ENCODE peak calls at places on chromosomes 13 and 19, in six cellular contexts. B, W, K, Z, E and A are unnamed samples. For H3K27me3 and H3K9me3, the result is how much of the 10 kb centered on the place peaks cover.

GRCh38 chr13:27704681-27705080 is 83.0 kb downstream of the POLR1D start:
- DNase-seq in B (no peak), W (no peak), K (no peak), Z (no peak), E (no peak), A (no peak)

GRCh38 chr19:7657047-7657779 is 11.6 kb upstream of the RETN start:
- DNase-seq in B (no peak), W (no peak), K (no peak), Z (no peak), E (no peak), A (no peak)

GRCh38 chr19:55442372-55443044 is 592 bp downstream of the SHISA7 start:
- DNase-seq in B (no peak), W (no peak), K (no peak), Z (no peak), E (no peak), A (no peak)

GRCh38 chr13:43036386-43037220 is 13.2 kb downstream of the DNAJC15 start:
- DNase-seq in B (no peak), W (no peak), K (no peak), Z (no peak), E (no peak), A (peak)

GRCh38 chr19:48715276-48715675 is 4.2 kb downstream of the MAMSTR start:
- DNase-seq in B (no peak), W (no peak), K (no peak), Z (no peak), E (no peak), A (no peak)

GRCh38 chr13:99870541-99870940 is 101.0 kb downstream of the ZIC5 start:
- DNase-seq in B (no peak), W (no peak), K (no peak), Z (no peak), E (no peak), A (no peak)

GRCh38 chr13:27012482-27013197 is 159.0 kb downstream of the USP12 start:
- DNase-seq in B (no peak), W (no peak), K (no peak), Z (no peak), E (no peak), A (peak)

GRCh38 chr13:112434937-112435523 is 58.9 kb downstream of the SPACA7 start:
- DNase-seq in B (no peak), W (no peak), K (no peak), Z (no peak), E (no peak), A (no peak)

GRCh38 chr19:39110263-39110967 is 15.2 kb upstream of the PAK4 start:
- DNase-seq in B (peak), W (peak), K (peak), Z (peak), E (peak), A (peak)

GRCh38 chr19:19077103-19077502 is 13.3 kb downstream of the SLC25A42 start:
- DNase-seq in B (no peak), W (no peak), K (no peak), Z (no peak), E (no peak), A (no peak)

GRCh38 chr19:4581381-4582111 is 22.1 kb upstream of the SEMA6B start:
- DNase-seq in B (no peak), W (no peak), K (no peak), Z (peak), E (no peak), A (no peak)

GRCh38 chr13:52026246-52026626 is 1.7 kb downstream of the UTP14C start:
- DNase-seq in B (no peak), W (no peak), K (no peak), Z (no peak), E (peak), A (no peak)

GRCh38 chr19:35254341-35255297 is 5.8 kb downstream of the LSR start:
- DNase-seq in B (no peak), W (no peak), K (no peak), Z (no peak), E (no peak), A (no peak)

GRCh38 chr13:71880753-71881541 is 13.9 kb upstream of the DACH1 start:
- DNase-seq in B (no peak), W (no peak), K (no peak), Z (no peak), E (no peak), A (no peak)

GRCh38 chr19:45177817-45178261 is at the start of gene TRAPPC6A:
- DNase-seq in B (no peak), W (no peak), K (no peak), Z (no peak), E (no peak), A (peak)

GRCh38 chr19:30388327-30388726 is 16.1 kb downstream of the ZNF536 start:
- DNase-seq in B (no peak), W (no peak), K (no peak), Z (no peak), E (no peak), A (no peak)

GRCh38 chr19:29785955-29786589 is 25.7 kb upstream of the CCNE1 start:
- DNase-seq in B (no peak), W (no peak), K (no peak), Z (no peak), E (no peak), A (no peak)

DNA sequence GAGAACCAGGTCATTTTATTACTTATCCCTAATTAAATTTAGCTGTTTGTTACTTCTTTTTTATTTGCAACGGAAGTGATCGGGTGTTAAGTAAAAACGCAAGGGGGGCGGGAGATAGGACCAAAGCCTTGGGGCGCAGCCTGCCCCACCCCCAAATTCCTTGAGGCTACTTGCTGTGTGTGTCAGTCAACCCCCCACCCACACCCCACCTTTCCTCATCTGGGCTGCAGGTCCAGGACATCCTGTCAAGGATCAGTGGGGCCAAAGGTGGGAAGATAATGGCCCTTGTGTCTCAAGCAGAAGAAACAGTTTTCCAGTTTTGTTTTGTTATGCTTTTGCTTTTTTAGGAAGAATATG is 1.2 kb upstream of the FOXO1 start:
- DNase-seq in B (no peak), W (no peak), K (peak), Z (no peak), E (no peak), A (no peak)
- H3K27me3 ChIP-seq in B (under half), W (under half), K (under half), Z (under half), E (under half), A (under half)

GRCh38 chr13:18714889-18715288 is 466.7 kb downstream of the TUBA3C start:
- DNase-seq in B (no peak), W (no peak), K (no peak), Z (no peak), E (no peak), A (no peak)
- H3K9me3 ChIP-seq in B (under half), W (under half), K (under half), Z (under half), E (half or more), A (under half)

GRCh38 chr13:101626925-101627555 is 174.6 kb downstream of the ITGBL1 start:
- DNase-seq in B (no peak), W (no peak), K (no peak), Z (no peak), E (no peak), A (peak)
- H3K4me3 ChIP-seq in B (peak), W (peak), K (peak), Z (no peak), E (peak), A (peak)

GRCh38 chr19:15815306-15815705 is at the start of gene OR10H1:
- DNase-seq in B (no peak), W (no peak), K (no peak), Z (no peak), E (no peak), A (no peak)
- H3K27me3 ChIP-seq in B (under half), W (under half), K (under half), Z (under half), E (under half), A (half or more)

GRCh38 chr13:74003374-74003773 is 130.8 kb downstream of the KLF12 start:
- DNase-seq in B (no peak), W (no peak), K (no peak), Z (no peak), E (no peak), A (no peak)
- H3K9me3 ChIP-seq in B (under half), W (under half), K (under half), Z (under half), E (under half), A (under half)

DNA sequence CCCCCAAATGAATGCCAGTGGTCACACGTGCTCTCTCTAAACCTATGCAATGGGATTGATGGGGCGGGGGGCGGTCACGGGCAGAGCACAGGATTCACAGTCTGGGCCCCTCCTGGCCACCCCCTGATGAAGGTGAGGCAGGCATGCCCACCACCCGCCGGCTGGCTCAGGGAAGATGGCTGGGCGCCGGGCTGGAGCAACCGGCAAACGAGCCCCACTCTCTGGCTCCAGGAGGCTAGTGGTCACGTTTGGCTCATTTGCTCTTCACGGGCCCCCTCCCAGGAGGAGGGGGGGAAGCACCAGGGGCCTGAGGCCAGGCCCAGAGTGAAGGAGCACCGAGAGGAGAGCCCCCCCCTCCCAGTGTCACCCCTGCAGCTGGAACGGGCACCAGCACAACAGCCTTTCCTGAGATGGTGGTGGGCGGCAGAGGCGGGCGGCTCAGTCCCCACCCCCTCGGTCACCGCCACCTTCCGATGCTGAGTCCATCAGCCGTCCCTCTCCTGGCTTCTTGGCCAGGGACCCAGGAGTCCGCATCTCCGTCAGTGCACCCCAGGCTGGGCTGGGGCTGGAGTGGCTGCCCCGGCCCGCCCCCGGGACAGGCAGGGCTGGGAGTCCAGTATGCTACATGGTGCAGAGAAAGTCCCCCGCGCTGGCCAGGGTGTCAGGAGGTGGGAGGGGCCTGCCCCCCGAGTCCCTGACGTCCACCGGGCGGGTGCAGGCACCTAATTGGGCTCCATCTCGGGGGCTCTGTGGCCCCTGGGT is 9.7 kb downstream of the BBC3 start:
- DNase-seq in B (no peak), W (no peak), K (no peak), Z (no peak), E (no peak), A (no peak)
- H3K4me3 ChIP-seq in B (no peak), W (no peak), K (no peak), Z (no peak), E (no peak), A (no peak)